ENCODE peak calls at places on chromosome 12, in seven cellular contexts. B is WTC11, Q is Panc1, T is nephron progenitor cell, V is Caco-2, N is BE2C, D is B cell. R is an unnamed sample.

GRCh38 chr12:95318071-95318545 is 100.5 kb downstream of the VEZT start:
- DNase-seq in B (no peak), Q (peak), T (no peak), V (peak), N (no peak), D (no peak), R (no peak)

GRCh38 chr12:110694330-110694891 is 5.5 kb upstream of the HVCN1 start:
- DNase-seq in B (no peak), Q (no peak), T (no peak), V (no peak), N (peak), D (no peak), R (no peak)

GRCh38 chr12:123940627-123940966 is 32.0 kb downstream of the CCDC92 start:
- DNase-seq in B (no peak), Q (no peak), T (no peak), V (no peak), N (no peak), D (no peak), R (no peak)

GRCh38 chr12:115183752-115184151 is 499.8 kb upstream of the TBX3 start:
- DNase-seq in B (no peak), Q (no peak), T (no peak), V (no peak), N (no peak), D (no peak), R (no peak)

GRCh38 chr12:2779281-2779680 is 15.5 kb upstream of the FKBP4 start:
- DNase-seq in B (no peak), Q (no peak), T (no peak), V (no peak), N (no peak), D (no peak), R (no peak)

GRCh38 chr12:65520658-65521057 is 242.2 kb downstream of the MSRB3 start:
- DNase-seq in B (no peak), Q (no peak), T (no peak), V (no peak), N (no peak), D (no peak), R (no peak)

GRCh38 chr12:3103806-3104205 is 26.6 kb downstream of the TSPAN9 start:
- DNase-seq in B (no peak), Q (no peak), T (no peak), V (no peak), N (no peak), D (no peak), R (no peak)

GRCh38 chr12:51334774-51335173 is 10.8 kb upstream of the BIN2 start:
- DNase-seq in B (no peak), Q (no peak), T (no peak), V (no peak), N (no peak), D (no peak), R (no peak)

GRCh38 chr12:125568306-125568705 is 503.1 kb downstream of the AACS start:
- DNase-seq in B (no peak), Q (no peak), T (no peak), V (no peak), N (no peak), D (no peak), R (no peak)

DNA sequence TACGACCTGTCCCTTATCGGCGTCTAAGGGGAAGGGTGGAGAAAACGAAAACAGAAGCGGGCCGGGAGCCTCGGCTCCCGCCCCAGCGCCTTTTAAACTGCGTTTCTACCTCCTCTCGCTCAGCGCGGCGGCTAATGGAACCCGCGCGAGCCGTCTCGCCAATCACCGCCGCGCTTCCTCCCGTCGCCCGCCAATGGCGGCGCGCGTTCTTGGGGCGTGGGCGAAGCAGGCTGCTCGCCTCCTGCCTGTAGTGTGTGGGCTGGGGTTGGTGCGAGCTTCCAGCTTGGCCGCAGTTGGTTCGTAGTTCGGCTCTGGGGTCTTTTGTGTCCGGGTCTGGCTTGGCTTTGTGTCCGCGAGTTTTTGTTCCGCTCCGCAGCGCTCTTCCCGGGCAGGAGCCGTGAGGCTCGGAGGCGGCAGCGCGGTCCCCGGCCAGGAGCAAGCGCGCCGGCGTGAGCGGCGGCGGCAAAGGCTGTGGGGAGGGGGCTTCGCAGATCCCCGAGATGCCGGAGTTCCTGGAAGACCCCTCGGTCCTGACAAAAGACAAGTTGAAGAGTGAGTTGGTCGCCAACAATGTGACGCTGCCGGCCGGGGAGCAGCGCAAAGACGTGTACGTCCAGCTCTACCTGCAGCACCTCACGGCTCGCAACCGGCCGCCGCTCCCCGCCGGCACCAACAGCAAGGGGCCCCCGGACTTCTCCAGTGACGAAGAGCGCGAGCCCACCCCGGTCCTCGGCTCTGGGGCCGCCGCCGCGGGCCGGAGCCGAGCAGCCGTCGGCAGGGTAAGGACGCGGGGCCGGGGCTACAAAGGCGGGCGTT is at the start of gene TMPO:
- DNase-seq in B (peak), Q (peak), T (peak), V (peak), N (peak), D (peak), R (peak)
- TF ChIP-seq CTCF in B (no peak), Q (no peak), T (no peak), V (no peak), N (no peak), D (no peak), R (no peak)

GRCh38 chr12:72139411-72139810 is 132.8 kb upstream of the TRHDE start:
- DNase-seq in B (no peak), Q (no peak), T (no peak), V (no peak), N (no peak), D (no peak), R (no peak)

GRCh38 chr12:72146495-72146894 is 125.7 kb upstream of the TRHDE start:
- DNase-seq in B (no peak), Q (no peak), T (no peak), V (no peak), N (no peak), D (no peak), R (peak)

GRCh38 chr12:72136792-72137191 is 135.4 kb upstream of the TRHDE start:
- DNase-seq in B (no peak), Q (no peak), T (no peak), V (no peak), N (no peak), D (no peak), R (no peak)

GRCh38 chr12:72144553-72144952 is 127.6 kb upstream of the TRHDE start:
- DNase-seq in B (no peak), Q (no peak), T (no peak), V (no peak), N (no peak), D (no peak), R (no peak)

DNA sequence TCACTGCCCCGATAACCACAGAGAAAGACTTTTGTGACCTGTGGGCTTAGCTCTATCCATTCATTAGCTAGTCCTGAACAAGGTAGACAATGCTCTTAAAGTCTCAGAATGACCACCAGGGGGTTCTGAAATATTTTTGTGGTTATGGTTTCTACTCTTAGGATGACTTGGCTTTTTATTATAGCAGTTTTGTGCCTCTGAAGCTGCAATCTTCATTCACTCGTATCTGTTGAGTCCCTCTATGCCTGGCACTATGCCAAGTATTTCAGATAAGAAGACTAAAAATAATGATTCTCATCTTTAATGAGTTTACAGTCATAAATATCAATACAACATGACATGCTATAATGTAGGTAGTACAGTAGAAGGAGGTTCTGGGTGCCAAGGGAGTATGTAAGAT is 130.8 kb upstream of the TRHDE start:
- DNase-seq in B (no peak), Q (no peak), T (no peak), V (no peak), N (no peak), D (no peak), R (no peak)
- TF ChIP-seq CTCF in B (no peak), Q (peak), T (peak), V (peak), N (peak), D (no peak), R (peak)

GRCh38 chr12:133192847-133193246 is 11.6 kb downstream of the ZNF268 start:
- DNase-seq in B (no peak), Q (no peak), T (no peak), V (no peak), N (no peak), D (no peak), R (no peak)
- TF ChIP-seq CTCF in B (no peak), Q (no peak), T (no peak), V (no peak), N (no peak), D (no peak), R (no peak)

DNA sequence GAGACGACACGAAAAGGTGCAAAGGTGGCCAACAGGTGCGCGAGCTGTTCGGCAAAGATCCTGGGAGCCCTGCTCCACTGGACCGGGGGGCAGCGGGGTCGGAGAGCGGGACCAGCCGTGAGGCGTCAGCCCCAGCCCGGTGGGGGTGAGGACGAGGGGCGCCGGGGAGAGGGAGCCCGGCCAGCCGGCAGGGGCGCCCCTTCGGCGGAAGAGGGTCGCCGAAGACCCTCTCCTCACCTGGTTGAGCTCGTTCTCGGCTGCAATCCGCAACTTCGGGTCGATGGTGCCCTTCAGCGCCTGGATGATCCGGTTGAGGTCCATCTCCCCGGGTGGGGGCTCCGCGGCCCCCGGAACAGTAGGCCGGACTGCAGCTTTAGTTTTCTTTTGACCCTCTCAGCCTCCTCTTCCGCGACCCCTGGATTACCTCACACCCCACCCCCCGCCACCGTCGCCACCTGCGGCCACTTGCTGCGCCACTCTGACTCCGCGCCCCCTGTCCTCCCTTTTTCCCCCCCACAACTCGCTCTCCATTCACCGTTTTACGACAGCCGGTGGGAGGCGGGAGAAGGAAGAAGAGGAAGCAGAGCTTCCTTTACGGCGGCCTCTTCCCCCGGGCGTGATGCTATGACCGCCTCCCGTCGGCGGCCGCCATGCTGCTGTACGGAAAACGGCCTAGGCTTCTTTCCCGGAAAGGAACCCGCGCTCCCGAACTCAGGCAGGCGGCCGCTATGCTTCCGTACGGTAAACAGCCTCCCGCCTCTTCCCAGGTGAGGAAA is at the start of gene IPO8:
- DNase-seq in B (peak), Q (peak), T (peak), V (peak), N (peak), D (peak), R (peak)
- TF ChIP-seq CTCF in B (no peak), Q (peak), T (peak), V (peak), N (peak), D (peak), R (peak)

R was measured in glutamatergic neuron.